ENCODE peak calls at places on chromosome 12, in nine cellular contexts. One of them, this sample, is unnamed.

GRCh38 chr12:115983226-115983798 is 294.2 kb downstream of the MED13L start:
- DNase-seq in fibroblast of pulmonary artery: no peak
- DNase-seq in GM23338: peak; percentile 79
- DNase-seq in AG04449: no peak
- DNase-seq in mammary epithelial cell: no peak
- DNase-seq in heart left ventricle: no peak
- DNase-seq in upper lobe of right lung: no peak
- DNase-seq in kidney epithelial cell: no peak
- DNase-seq in kidney: no peak
- DNase-seq in this sample: no peak

GRCh38 chr12:107027304-107028053 is 40.5 kb upstream of the MTERF2 start:
- DNase-seq in fibroblast of pulmonary artery: peak; percentile 97
- DNase-seq in GM23338: no peak
- DNase-seq in AG04449: peak; percentile 93
- DNase-seq in mammary epithelial cell: peak; percentile 91
- DNase-seq in heart left ventricle: no peak
- DNase-seq in upper lobe of right lung: no peak
- DNase-seq in kidney epithelial cell: peak; percentile 86
- DNase-seq in kidney: no peak
- DNase-seq in this sample: peak; percentile 97

GRCh38 chr12:4700621-4701026 is 19.6 kb upstream of the GALNT8 start:
- DNase-seq in fibroblast of pulmonary artery: peak; percentile 85
- DNase-seq in GM23338: peak; percentile 55
- DNase-seq in AG04449: no peak
- DNase-seq in mammary epithelial cell: no peak
- DNase-seq in heart left ventricle: peak; percentile 76
- DNase-seq in upper lobe of right lung: no peak
- DNase-seq in kidney epithelial cell: no peak
- DNase-seq in kidney: no peak
- DNase-seq in this sample: peak; percentile 52

GRCh38 chr12:95321516-95322246 is 104.1 kb downstream of the VEZT start:
- DNase-seq in fibroblast of pulmonary artery: no peak
- DNase-seq in GM23338: no peak
- DNase-seq in AG04449: no peak
- DNase-seq in mammary epithelial cell: no peak
- DNase-seq in heart left ventricle: no peak
- DNase-seq in upper lobe of right lung: no peak
- DNase-seq in kidney epithelial cell: no peak
- DNase-seq in kidney: no peak
- DNase-seq in this sample: no peak

GRCh38 chr12:107364875-107365518 is 271.6 kb upstream of the CRY1 start:
- DNase-seq in fibroblast of pulmonary artery: no peak
- DNase-seq in GM23338: no peak
- DNase-seq in AG04449: no peak
- DNase-seq in mammary epithelial cell: no peak
- DNase-seq in heart left ventricle: no peak
- DNase-seq in upper lobe of right lung: no peak
- DNase-seq in kidney epithelial cell: no peak
- DNase-seq in kidney: no peak
- DNase-seq in this sample: no peak

GRCh38 chr12:56461235-56462159 is 6.9 kb upstream of the SPRYD4 start:
- DNase-seq in fibroblast of pulmonary artery: peak; percentile 18
- DNase-seq in GM23338: no peak
- DNase-seq in AG04449: no peak
- DNase-seq in mammary epithelial cell: peak; percentile 24
- DNase-seq in heart left ventricle: no peak
- DNase-seq in upper lobe of right lung: no peak
- DNase-seq in kidney epithelial cell: peak; percentile 42
- DNase-seq in kidney: no peak
- DNase-seq in this sample: peak; percentile 5

GRCh38 chr12:131619736-131620506 is 91.0 kb upstream of the SFSWAP start:
- DNase-seq in fibroblast of pulmonary artery: no peak
- DNase-seq in GM23338: no peak
- DNase-seq in AG04449: no peak
- DNase-seq in mammary epithelial cell: no peak
- DNase-seq in heart left ventricle: peak; percentile 11
- DNase-seq in upper lobe of right lung: no peak
- DNase-seq in kidney epithelial cell: no peak
- DNase-seq in kidney: peak; percentile 23
- DNase-seq in this sample: no peak

GRCh38 chr12:111741235-111741812 is 25.4 kb upstream of the ALDH2 start:
- DNase-seq in fibroblast of pulmonary artery: peak; percentile 56
- DNase-seq in GM23338: no peak
- DNase-seq in AG04449: no peak
- DNase-seq in mammary epithelial cell: no peak
- DNase-seq in heart left ventricle: no peak
- DNase-seq in upper lobe of right lung: no peak
- DNase-seq in kidney epithelial cell: no peak
- DNase-seq in kidney: no peak
- DNase-seq in this sample: peak; percentile 32

GRCh38 chr12:106308611-106309010 is 6.1 kb downstream of the TCP11L2 start:
- DNase-seq in fibroblast of pulmonary artery: no peak
- DNase-seq in GM23338: no peak
- DNase-seq in AG04449: no peak
- DNase-seq in mammary epithelial cell: no peak
- DNase-seq in heart left ventricle: no peak
- DNase-seq in upper lobe of right lung: no peak
- DNase-seq in kidney epithelial cell: no peak
- DNase-seq in kidney: no peak
- DNase-seq in this sample: no peak

GRCh38 chr12:50636505-50636904 is 127.4 kb upstream of the ATF1 start:
- DNase-seq in fibroblast of pulmonary artery: no peak
- DNase-seq in GM23338: no peak
- DNase-seq in AG04449: no peak
- DNase-seq in mammary epithelial cell: peak; percentile 39
- DNase-seq in heart left ventricle: no peak
- DNase-seq in upper lobe of right lung: no peak
- DNase-seq in kidney epithelial cell: no peak
- DNase-seq in kidney: no peak
- DNase-seq in this sample: no peak

GRCh38 chr12:89873745-89874144 is 165.1 kb upstream of the ATP2B1 start:
- DNase-seq in fibroblast of pulmonary artery: peak; percentile 58
- DNase-seq in GM23338: no peak
- DNase-seq in AG04449: no peak
- DNase-seq in mammary epithelial cell: no peak
- DNase-seq in heart left ventricle: peak; percentile 33
- DNase-seq in upper lobe of right lung: no peak
- DNase-seq in kidney epithelial cell: no peak
- DNase-seq in kidney: no peak
- DNase-seq in this sample: no peak

GRCh38 chr12:82672811-82673495 is 13.8 kb upstream of the TMTC2 start:
- DNase-seq in fibroblast of pulmonary artery: peak; percentile 66
- DNase-seq in GM23338: no peak
- DNase-seq in AG04449: no peak
- DNase-seq in mammary epithelial cell: no peak
- DNase-seq in heart left ventricle: no peak
- DNase-seq in upper lobe of right lung: no peak
- DNase-seq in kidney epithelial cell: no peak
- DNase-seq in kidney: no peak
- DNase-seq in this sample: no peak

GRCh38 chr12:116508145-116509121 is 50.7 kb upstream of the MAP1LC3B2 start:
- DNase-seq in fibroblast of pulmonary artery: peak; percentile 56
- DNase-seq in GM23338: peak; percentile 79
- DNase-seq in AG04449: no peak
- DNase-seq in mammary epithelial cell: no peak
- DNase-seq in heart left ventricle: peak; percentile 43
- DNase-seq in upper lobe of right lung: peak; percentile 73
- DNase-seq in kidney epithelial cell: no peak
- DNase-seq in kidney: peak; percentile 86
- DNase-seq in this sample: no peak

GRCh38 chr12:108190529-108190928 is 61.4 kb downstream of the WSCD2 start:
- DNase-seq in fibroblast of pulmonary artery: no peak
- DNase-seq in GM23338: no peak
- DNase-seq in AG04449: no peak
- DNase-seq in mammary epithelial cell: no peak
- DNase-seq in heart left ventricle: peak; percentile 41
- DNase-seq in upper lobe of right lung: no peak
- DNase-seq in kidney epithelial cell: no peak
- DNase-seq in kidney: no peak
- DNase-seq in this sample: no peak

GRCh38 chr12:87779016-87779415 is 250.2 kb downstream of the C12orf50 start:
- DNase-seq in fibroblast of pulmonary artery: no peak
- DNase-seq in GM23338: no peak
- DNase-seq in AG04449: no peak
- DNase-seq in mammary epithelial cell: peak; percentile 58
- DNase-seq in heart left ventricle: no peak
- DNase-seq in upper lobe of right lung: no peak
- DNase-seq in kidney epithelial cell: peak; percentile 95
- DNase-seq in kidney: peak; percentile 64
- DNase-seq in this sample: peak; percentile 67

GRCh38 chr12:4273651-4274395 is at the start of gene CCND2:
- DNase-seq in fibroblast of pulmonary artery: peak; percentile 88
- DNase-seq in GM23338: peak; percentile 97
- DNase-seq in AG04449: no peak
- DNase-seq in mammary epithelial cell: peak; percentile 89
- DNase-seq in heart left ventricle: peak; percentile 94
- DNase-seq in upper lobe of right lung: peak; percentile 92
- DNase-seq in kidney epithelial cell: no peak
- DNase-seq in kidney: peak; percentile 96
- DNase-seq in this sample: peak; percentile 42

GRCh38 chr12:7127916-7128626 is 618 bp downstream of the RBP5 start:
- DNase-seq in fibroblast of pulmonary artery: no peak
- DNase-seq in GM23338: no peak
- DNase-seq in AG04449: no peak
- DNase-seq in mammary epithelial cell: no peak
- DNase-seq in heart left ventricle: no peak
- DNase-seq in upper lobe of right lung: no peak
- DNase-seq in kidney epithelial cell: no peak
- DNase-seq in kidney: no peak
- DNase-seq in this sample: no peak
- H3K4me3 ChIP-seq in fibroblast of pulmonary artery: no peak overlapping the region
- H3K4me3 ChIP-seq in GM23338: peak overlapping the region; percentile 97
- H3K4me3 ChIP-seq in AG04449: no peak overlapping the region
- H3K4me3 ChIP-seq in mammary epithelial cell: no peak overlapping the region
- H3K4me3 ChIP-seq in heart left ventricle: no peak overlapping the region
- H3K4me3 ChIP-seq in upper lobe of right lung: peak overlapping the region; percentile 30
- H3K4me3 ChIP-seq in kidney epithelial cell: no peak overlapping the region
- H3K4me3 ChIP-seq in kidney: peak overlapping the region; percentile 93
- H3K4me3 ChIP-seq in this sample: no peak overlapping the region

GRCh38 chr12:68873316-68873715 is 59.7 kb downstream of the CPM start:
- DNase-seq in fibroblast of pulmonary artery: no peak
- DNase-seq in GM23338: no peak
- DNase-seq in AG04449: no peak
- DNase-seq in mammary epithelial cell: no peak
- DNase-seq in heart left ventricle: no peak
- DNase-seq in upper lobe of right lung: no peak
- DNase-seq in kidney epithelial cell: no peak
- DNase-seq in kidney: no peak
- DNase-seq in this sample: no peak

GRCh38 chr12:68870443-68870842 is 62.5 kb downstream of the MDM2 start:
- DNase-seq in fibroblast of pulmonary artery: no peak
- DNase-seq in GM23338: no peak
- DNase-seq in AG04449: no peak
- DNase-seq in mammary epithelial cell: no peak
- DNase-seq in heart left ventricle: no peak
- DNase-seq in upper lobe of right lung: no peak
- DNase-seq in kidney epithelial cell: no peak
- DNase-seq in kidney: no peak
- DNase-seq in this sample: no peak

GRCh38 chr12:68870011-68870410 is 62.0 kb downstream of the MDM2 start:
- DNase-seq in fibroblast of pulmonary artery: no peak
- DNase-seq in GM23338: no peak
- DNase-seq in AG04449: no peak
- DNase-seq in mammary epithelial cell: no peak
- DNase-seq in heart left ventricle: no peak
- DNase-seq in upper lobe of right lung: no peak
- DNase-seq in kidney epithelial cell: no peak
- DNase-seq in kidney: no peak
- DNase-seq in this sample: no peak

GRCh38 chr12:68871396-68871795 is 61.6 kb downstream of the CPM start:
- DNase-seq in fibroblast of pulmonary artery: no peak
- DNase-seq in GM23338: no peak
- DNase-seq in AG04449: no peak
- DNase-seq in mammary epithelial cell: no peak
- DNase-seq in heart left ventricle: no peak
- DNase-seq in upper lobe of right lung: no peak
- DNase-seq in kidney epithelial cell: no peak
- DNase-seq in kidney: no peak
- DNase-seq in this sample: no peak

GRCh38 chr12:68871899-68872298 is 61.1 kb downstream of the CPM start:
- DNase-seq in fibroblast of pulmonary artery: peak; percentile 60
- DNase-seq in GM23338: peak; percentile 73
- DNase-seq in AG04449: no peak
- DNase-seq in mammary epithelial cell: no peak
- DNase-seq in heart left ventricle: no peak
- DNase-seq in upper lobe of right lung: no peak
- DNase-seq in kidney epithelial cell: no peak
- DNase-seq in kidney: no peak
- DNase-seq in this sample: peak; percentile 26
- TF ChIP-seq CTCF in fibroblast of pulmonary artery: peak; percentile 48
- TF ChIP-seq CTCF in GM23338: peak; percentile 80
- TF ChIP-seq CTCF in AG04449: peak; percentile 38
- TF ChIP-seq CTCF in mammary epithelial cell: peak; percentile 45
- TF ChIP-seq CTCF in heart left ventricle: no peak
- TF ChIP-seq CTCF in upper lobe of right lung: peak; percentile 16
- TF ChIP-seq CTCF in kidney epithelial cell: peak; percentile 46
- TF ChIP-seq CTCF in kidney: no peak
- TF ChIP-seq CTCF in this sample: peak; percentile 48

DNA sequence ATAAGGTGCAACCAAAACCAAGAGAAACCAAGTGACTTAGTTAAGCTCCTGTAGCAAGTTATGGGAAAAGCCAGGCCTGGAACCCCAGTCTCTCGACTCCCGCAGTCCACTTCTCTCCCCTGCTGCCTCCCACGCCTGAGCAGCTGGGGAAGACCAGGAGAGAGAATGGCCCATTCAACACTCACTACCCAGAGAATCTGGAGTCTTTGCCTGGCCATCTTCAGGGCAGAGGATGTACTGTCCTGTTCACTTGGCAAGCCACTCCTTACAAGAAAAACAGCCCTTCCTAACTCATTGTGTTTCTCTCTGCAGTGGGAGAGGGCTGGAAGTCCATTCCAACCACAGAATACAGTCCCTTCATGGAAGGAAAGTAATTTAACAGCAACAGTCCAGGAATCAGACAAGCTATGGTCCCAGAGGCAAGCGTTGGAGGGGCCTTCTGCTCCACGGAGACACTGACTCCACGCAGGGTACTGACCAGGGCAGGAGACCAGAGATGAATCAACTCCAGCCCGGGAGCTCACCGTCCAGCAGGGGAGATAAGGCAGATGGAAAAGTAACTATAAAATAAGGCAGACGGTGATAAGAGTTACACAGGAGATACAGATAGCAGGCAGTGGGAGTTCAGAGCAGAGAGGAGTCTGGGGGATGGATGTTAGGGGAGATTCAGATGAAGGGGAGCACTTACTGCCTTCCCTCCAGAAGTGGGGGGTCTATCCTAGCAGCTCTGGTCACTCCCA is 1.6 kb downstream of the PITPNM2 start:
- DNase-seq in fibroblast of pulmonary artery: peak; percentile 48
- DNase-seq in GM23338: no peak
- DNase-seq in AG04449: no peak
- DNase-seq in mammary epithelial cell: no peak
- DNase-seq in heart left ventricle: no peak
- DNase-seq in upper lobe of right lung: no peak
- DNase-seq in kidney epithelial cell: no peak
- DNase-seq in kidney: no peak
- DNase-seq in this sample: no peak
- H3K4me3 ChIP-seq in fibroblast of pulmonary artery: peak overlapping the region; percentile 62
- H3K4me3 ChIP-seq in GM23338: peak overlapping the region; percentile 73
- H3K4me3 ChIP-seq in AG04449: no peak overlapping the region
- H3K4me3 ChIP-seq in mammary epithelial cell: peak overlapping the region; percentile 80
- H3K4me3 ChIP-seq in heart left ventricle: peak overlapping the region; percentile 64
- H3K4me3 ChIP-seq in upper lobe of right lung: peak overlapping the region; percentile 67
- H3K4me3 ChIP-seq in kidney epithelial cell: peak overlapping the region; percentile 74
- H3K4me3 ChIP-seq in kidney: peak overlapping the region; percentile 13
- H3K4me3 ChIP-seq in this sample: peak overlapping the region; percentile 57

GRCh38 chr12:121352053-121353018 is at the start of gene ANAPC5:
- DNase-seq in fibroblast of pulmonary artery: peak; percentile 99
- DNase-seq in GM23338: peak; percentile 98
- DNase-seq in AG04449: peak; percentile 96
- DNase-seq in mammary epithelial cell: peak; percentile 99
- DNase-seq in heart left ventricle: peak; percentile 97
- DNase-seq in upper lobe of right lung: peak; percentile 95
- DNase-seq in kidney epithelial cell: peak; percentile 97
- DNase-seq in kidney: peak; percentile 97
- DNase-seq in this sample: peak; percentile 99
- TF ChIP-seq CTCF in fibroblast of pulmonary artery: no peak
- TF ChIP-seq CTCF in GM23338: no peak
- TF ChIP-seq CTCF in AG04449: no peak
- TF ChIP-seq CTCF in mammary epithelial cell: peak; percentile 3
- TF ChIP-seq CTCF in heart left ventricle: no peak
- TF ChIP-seq CTCF in upper lobe of right lung: peak; percentile 5
- TF ChIP-seq CTCF in kidney epithelial cell: no peak
- TF ChIP-seq CTCF in kidney: no peak
- TF ChIP-seq CTCF in this sample: no peak